ENCODE peak calls at places on chromosomes 3 and 15, in seven cellular contexts. One of them, this sample, is unnamed.

GRCh38 chr15:66654718-66655375 is 47.2 kb upstream of the SMAD6 start:
- DNase-seq in uterus: no peak
- DNase-seq in fibroblast of lung: peak; percentile 16
- DNase-seq in IMR-90: no peak
- DNase-seq in A673: no peak
- DNase-seq in fibroblast of mammary gland: no peak
- DNase-seq in ascending aorta: no peak
- DNase-seq in this sample: no peak

GRCh38 chr15:28106294-28107110 is 7.4 kb upstream of the OCA2 start:
- DNase-seq in uterus: no peak
- DNase-seq in fibroblast of lung: peak; percentile 32
- DNase-seq in IMR-90: no peak
- DNase-seq in A673: peak; percentile 26
- DNase-seq in fibroblast of mammary gland: no peak
- DNase-seq in ascending aorta: peak; percentile 64
- DNase-seq in this sample: no peak

GRCh38 chr15:61668444-61668843 is 391.8 kb downstream of the VPS13C start:
- DNase-seq in uterus: no peak
- DNase-seq in fibroblast of lung: no peak
- DNase-seq in IMR-90: no peak
- DNase-seq in A673: no peak
- DNase-seq in fibroblast of mammary gland: no peak
- DNase-seq in ascending aorta: no peak
- DNase-seq in this sample: no peak

GRCh38 chr15:71607383-71607782 is 203.0 kb upstream of the NR2E3 start:
- DNase-seq in uterus: no peak
- DNase-seq in fibroblast of lung: no peak
- DNase-seq in IMR-90: no peak
- DNase-seq in A673: no peak
- DNase-seq in fibroblast of mammary gland: no peak
- DNase-seq in ascending aorta: no peak
- DNase-seq in this sample: no peak

GRCh38 chr3:37779289-37780152 is 82.2 kb upstream of the CTDSPL start:
- DNase-seq in uterus: no peak
- DNase-seq in fibroblast of lung: peak; percentile 77
- DNase-seq in IMR-90: peak; percentile 82
- DNase-seq in A673: peak; percentile 67
- DNase-seq in fibroblast of mammary gland: peak; percentile 83
- DNase-seq in ascending aorta: no peak
- DNase-seq in this sample: peak; percentile 79

GRCh38 chr3:126342991-126343661 is 14.1 kb downstream of the KLF15 start:
- DNase-seq in uterus: peak; percentile 16
- DNase-seq in fibroblast of lung: no peak
- DNase-seq in IMR-90: peak; percentile 5
- DNase-seq in A673: peak; percentile 65
- DNase-seq in fibroblast of mammary gland: peak; percentile 47
- DNase-seq in ascending aorta: peak; percentile 55
- DNase-seq in this sample: no peak

GRCh38 chr3:101530213-101531047 is 17.4 kb upstream of the SENP7 start:
- DNase-seq in uterus: no peak
- DNase-seq in fibroblast of lung: no peak
- DNase-seq in IMR-90: no peak
- DNase-seq in A673: no peak
- DNase-seq in fibroblast of mammary gland: no peak
- DNase-seq in ascending aorta: no peak
- DNase-seq in this sample: no peak

GRCh38 chr15:87827126-87827525 is 429.4 kb downstream of the NTRK3 start:
- DNase-seq in uterus: no peak
- DNase-seq in fibroblast of lung: peak; percentile 64
- DNase-seq in IMR-90: peak; percentile 63
- DNase-seq in A673: no peak
- DNase-seq in fibroblast of mammary gland: peak; percentile 20
- DNase-seq in ascending aorta: no peak
- DNase-seq in this sample: peak; percentile 8

GRCh38 chr3:150495563-150496168 is 50.6 kb downstream of the SERP1 start:
- DNase-seq in uterus: no peak
- DNase-seq in fibroblast of lung: peak; percentile 43
- DNase-seq in IMR-90: peak; percentile 60
- DNase-seq in A673: peak; percentile 73
- DNase-seq in fibroblast of mammary gland: peak; percentile 68
- DNase-seq in ascending aorta: no peak
- DNase-seq in this sample: peak; percentile 54

GRCh38 chr15:90860942-90861675 is 7.3 kb upstream of the FURIN start:
- DNase-seq in uterus: no peak
- DNase-seq in fibroblast of lung: peak; percentile 81
- DNase-seq in IMR-90: no peak
- DNase-seq in A673: no peak
- DNase-seq in fibroblast of mammary gland: no peak
- DNase-seq in ascending aorta: no peak
- DNase-seq in this sample: peak; percentile 87

GRCh38 chr3:108100906-108101305 is 10.1 kb upstream of the CD47 start:
- DNase-seq in uterus: no peak
- DNase-seq in fibroblast of lung: no peak
- DNase-seq in IMR-90: no peak
- DNase-seq in A673: no peak
- DNase-seq in fibroblast of mammary gland: no peak
- DNase-seq in ascending aorta: no peak
- DNase-seq in this sample: no peak

GRCh38 chr3:177545964-177546363 is 348.7 kb upstream of the TBL1XR1 start:
- DNase-seq in uterus: no peak
- DNase-seq in fibroblast of lung: no peak
- DNase-seq in IMR-90: no peak
- DNase-seq in A673: no peak
- DNase-seq in fibroblast of mammary gland: peak; percentile 67
- DNase-seq in ascending aorta: no peak
- DNase-seq in this sample: no peak

GRCh38 chr3:42725454-42725853 is 22.9 kb upstream of the HHATL start:
- DNase-seq in uterus: no peak
- DNase-seq in fibroblast of lung: no peak
- DNase-seq in IMR-90: no peak
- DNase-seq in A673: no peak
- DNase-seq in fibroblast of mammary gland: no peak
- DNase-seq in ascending aorta: no peak
- DNase-seq in this sample: no peak

GRCh38 chr3:114455432-114455831 is 161.6 kb downstream of the TIGIT start:
- DNase-seq in uterus: no peak
- DNase-seq in fibroblast of lung: no peak
- DNase-seq in IMR-90: no peak
- DNase-seq in A673: no peak
- DNase-seq in fibroblast of mammary gland: no peak
- DNase-seq in ascending aorta: no peak
- DNase-seq in this sample: no peak

GRCh38 chr3:9878700-9879099 is 1.4 kb downstream of the CIDEC start:
- DNase-seq in uterus: no peak
- DNase-seq in fibroblast of lung: no peak
- DNase-seq in IMR-90: no peak
- DNase-seq in A673: no peak
- DNase-seq in fibroblast of mammary gland: peak; percentile 95
- DNase-seq in ascending aorta: no peak
- DNase-seq in this sample: no peak

GRCh38 chr3:80767599-80767998 is 993.8 kb downstream of the GBE1 start:
- DNase-seq in uterus: no peak
- DNase-seq in fibroblast of lung: no peak
- DNase-seq in IMR-90: no peak
- DNase-seq in A673: no peak
- DNase-seq in fibroblast of mammary gland: no peak
- DNase-seq in ascending aorta: no peak
- DNase-seq in this sample: no peak

GRCh38 chr3:47475029-47475569 is 642 bp downstream of the SCAP start:
- DNase-seq in uterus: no peak
- DNase-seq in fibroblast of lung: peak; percentile 29
- DNase-seq in IMR-90: peak; percentile 32
- DNase-seq in A673: peak; percentile 14
- DNase-seq in fibroblast of mammary gland: peak; percentile 38
- DNase-seq in ascending aorta: no peak
- DNase-seq in this sample: peak; percentile 41

GRCh38 chr3:20324664-20325478 is 138.9 kb upstream of the SGO1 start:
- DNase-seq in uterus: no peak
- DNase-seq in fibroblast of lung: peak; percentile 66
- DNase-seq in IMR-90: no peak
- DNase-seq in A673: no peak
- DNase-seq in fibroblast of mammary gland: no peak
- DNase-seq in ascending aorta: no peak
- DNase-seq in this sample: no peak

GRCh38 chr3:135966875-135967274 is 1.3 kb downstream of the PPP2R3A start:
- DNase-seq in uterus: no peak
- DNase-seq in fibroblast of lung: no peak
- DNase-seq in IMR-90: no peak
- DNase-seq in A673: no peak
- DNase-seq in fibroblast of mammary gland: no peak
- DNase-seq in ascending aorta: no peak
- DNase-seq in this sample: no peak
- H3K4me3 ChIP-seq in uterus: peak overlapping the region; percentile 64
- H3K4me3 ChIP-seq in fibroblast of lung: peak overlapping the region; percentile 75
- H3K4me3 ChIP-seq in IMR-90: peak overlapping the region; percentile 88
- H3K4me3 ChIP-seq in A673: no peak overlapping the region
- H3K4me3 ChIP-seq in fibroblast of mammary gland: peak overlapping the region; percentile 67
- H3K4me3 ChIP-seq in ascending aorta: peak overlapping the region; percentile 92
- H3K4me3 ChIP-seq in this sample: peak overlapping the region; percentile 60

GRCh38 chr15:45394681-45395080 is 16.3 kb upstream of the GATM start:
- DNase-seq in uterus: no peak
- DNase-seq in fibroblast of lung: no peak
- DNase-seq in IMR-90: no peak
- DNase-seq in A673: no peak
- DNase-seq in fibroblast of mammary gland: no peak
- DNase-seq in ascending aorta: no peak
- DNase-seq in this sample: no peak

GRCh38 chr15:45395956-45396355 is 17.6 kb upstream of the GATM start:
- DNase-seq in uterus: no peak
- DNase-seq in fibroblast of lung: no peak
- DNase-seq in IMR-90: no peak
- DNase-seq in A673: no peak
- DNase-seq in fibroblast of mammary gland: no peak
- DNase-seq in ascending aorta: no peak
- DNase-seq in this sample: no peak

GRCh38 chr15:45391746-45392711 is 13.7 kb upstream of the GATM start:
- DNase-seq in uterus: no peak
- DNase-seq in fibroblast of lung: no peak
- DNase-seq in IMR-90: no peak
- DNase-seq in A673: no peak
- DNase-seq in fibroblast of mammary gland: no peak
- DNase-seq in ascending aorta: no peak
- DNase-seq in this sample: no peak

GRCh38 chr15:45397116-45397665 is 18.8 kb upstream of the GATM start:
- DNase-seq in uterus: no peak
- DNase-seq in fibroblast of lung: no peak
- DNase-seq in IMR-90: no peak
- DNase-seq in A673: no peak
- DNase-seq in fibroblast of mammary gland: no peak
- DNase-seq in ascending aorta: no peak
- DNase-seq in this sample: no peak

GRCh38 chr15:45393851-45394250 is 15.5 kb upstream of the GATM start:
- DNase-seq in uterus: no peak
- DNase-seq in fibroblast of lung: no peak
- DNase-seq in IMR-90: no peak
- DNase-seq in A673: no peak
- DNase-seq in fibroblast of mammary gland: peak; percentile 25
- DNase-seq in ascending aorta: no peak
- DNase-seq in this sample: peak; percentile 36
- TF ChIP-seq CTCF in uterus: no peak
- TF ChIP-seq CTCF in fibroblast of lung: no peak
- TF ChIP-seq CTCF in IMR-90: peak; percentile 9
- TF ChIP-seq CTCF in A673: peak; percentile 28
- TF ChIP-seq CTCF in fibroblast of mammary gland: peak; percentile 33
- TF ChIP-seq CTCF in ascending aorta: no peak
- TF ChIP-seq CTCF in this sample: peak; percentile 46

GRCh38 chr15:55017636-55018035 is 179.1 kb downstream of the RSL24D1 start:
- DNase-seq in uterus: no peak
- DNase-seq in fibroblast of lung: no peak
- DNase-seq in IMR-90: no peak
- DNase-seq in A673: no peak
- DNase-seq in fibroblast of mammary gland: no peak
- DNase-seq in ascending aorta: no peak
- DNase-seq in this sample: no peak
- H3K4me3 ChIP-seq in uterus: no peak overlapping the region
- H3K4me3 ChIP-seq in fibroblast of lung: no peak overlapping the region
- H3K4me3 ChIP-seq in IMR-90: no peak overlapping the region
- H3K4me3 ChIP-seq in A673: no peak overlapping the region
- H3K4me3 ChIP-seq in fibroblast of mammary gland: no peak overlapping the region
- H3K4me3 ChIP-seq in ascending aorta: no peak overlapping the region
- H3K4me3 ChIP-seq in this sample: no peak overlapping the region

GRCh38 chr3:39637807-39638206 is 170.3 kb downstream of the MOBP start:
- DNase-seq in uterus: no peak
- DNase-seq in fibroblast of lung: peak; percentile 48
- DNase-seq in IMR-90: peak; percentile 48
- DNase-seq in A673: peak; percentile 31
- DNase-seq in fibroblast of mammary gland: peak; percentile 62
- DNase-seq in ascending aorta: no peak
- DNase-seq in this sample: peak; percentile 67
- TF ChIP-seq CTCF in uterus: no peak
- TF ChIP-seq CTCF in fibroblast of lung: peak; percentile 26
- TF ChIP-seq CTCF in IMR-90: peak; percentile 39
- TF ChIP-seq CTCF in A673: peak; percentile 26
- TF ChIP-seq CTCF in fibroblast of mammary gland: peak; percentile 51
- TF ChIP-seq CTCF in ascending aorta: no peak
- TF ChIP-seq CTCF in this sample: peak; percentile 50